ENCODE peak calls at places on chromosomes 1 and 21, in five cellular contexts. D is mesenteric fat pad, F is GM20000, J is right cardiac atrium, T is foreskin fibroblast. B is an unnamed sample.

GRCh38 chr1:147413110-147413605 is 128.1 kb upstream of the BCL9 start:
- DNase-seq in T (peak), D (no peak), J (no peak), F (no peak), B (no peak)

GRCh38 chr1:207078578-207079132 is 10.0 kb upstream of the C4BPB start:
- DNase-seq in F (no peak), T (no peak), D (no peak), J (no peak), B (no peak)

GRCh38 chr1:15153184-15153841 is at the start of gene TMEM51:
- DNase-seq in T (no peak), D (peak), F (peak), J (peak), B (no peak)

GRCh38 chr1:212557739-212558664 is 50.6 kb upstream of the ATF3 start:
- DNase-seq in J (peak), T (peak), F (no peak), D (peak), B (no peak)

GRCh38 chr1:152479792-152480595 is 30.6 kb upstream of the LCE5A start:
- DNase-seq in F (peak), D (no peak), T (no peak), J (peak), B (no peak)

GRCh38 chr1:171142451-171143121 is 42.5 kb upstream of the FMO2 start:
- DNase-seq in D (no peak), T (peak), F (no peak), J (peak), B (peak)

GRCh38 chr1:94821636-94822305 is 1.6 kb downstream of the SLC44A3 start:
- DNase-seq in D (no peak), T (no peak), F (no peak), J (no peak), B (no peak)

GRCh38 chr1:56404066-56404465 is 175.3 kb downstream of the PLPP3 start:
- DNase-seq in F (no peak), D (no peak), T (no peak), J (no peak), B (no peak)

GRCh38 chr1:197981546-197981945 is 64.4 kb downstream of the LHX9 start:
- DNase-seq in F (no peak), J (no peak), T (no peak), D (no peak), B (no peak)

GRCh38 chr1:212060632-212061472 is 25.3 kb downstream of the DTL start:
- DNase-seq in D (no peak), J (no peak), T (no peak), F (no peak), B (no peak)

GRCh38 chr1:214445846-214446614 is 105.4 kb downstream of the PTPN14 start:
- DNase-seq in D (no peak), J (no peak), F (no peak), T (peak), B (peak)

GRCh38 chr1:87451229-87451900 is 122.7 kb downstream of the LMO4 start:
- DNase-seq in D (no peak), T (no peak), J (no peak), F (no peak), B (peak)

GRCh38 chr21:34889287-34889536 is 159.9 kb downstream of the RUNX1 start:
- DNase-seq in F (no peak), J (peak), T (peak), D (no peak), B (no peak)

GRCh38 chr1:181260994-181261393 is 172.5 kb downstream of the IER5 start:
- DNase-seq in J (no peak), F (no peak), D (no peak), T (no peak), B (no peak)

GRCh38 chr1:215003686-215004085 is 78.9 kb upstream of the KCNK2 start:
- DNase-seq in F (no peak), J (no peak), D (no peak), T (no peak), B (no peak)

GRCh38 chr1:205700865-205701401 is 20.6 kb upstream of the SLC45A3 start:
- DNase-seq in T (no peak), F (no peak), D (peak), J (no peak), B (no peak)

GRCh38 chr1:64133036-64133435 is 70.4 kb upstream of the UBE2U start:
- DNase-seq in J (no peak), T (peak), F (no peak), D (no peak), B (peak)

GRCh38 chr1:89724369-89725015 is 91.6 kb downstream of the LRRC8C start:
- DNase-seq in F (peak), D (no peak), J (peak), T (peak), B (no peak)

GRCh38 chr1:65998763-65999583 is 206.3 kb downstream of the PDE4B start:
- DNase-seq in F (no peak), D (no peak), T (no peak), J (no peak), B (no peak)

GRCh38 chr1:167633258-167633944 is 3.4 kb downstream of the RCSD1 start:
- DNase-seq in T (no peak), D (no peak), F (no peak), J (no peak), B (no peak)

GRCh38 chr1:70907563-70908310 is 139.9 kb downstream of the PTGER3 start:
- DNase-seq in J (no peak), D (no peak), T (no peak), F (no peak), B (no peak)